ENCODE peak calls at places on chromosomes 4 and X, in five cellular contexts. D, R, G, I and O are unnamed samples.

GRCh38 chrX:150868625-150869024 is 29.8 kb downstream of the CD99L2 start:
- DNase-seq in D (no peak), R (no peak), G (no peak), I (no peak), O (no peak)

GRCh38 chr4:682490-683172 is 6.3 kb downstream of the SLC49A3 start:
- DNase-seq in D (peak; percentile 19), R (no peak), G (no peak), I (no peak), O (no peak)

GRCh38 chr4:133151681-133152329 is 2.7 kb downstream of the PCDH10 start:
- DNase-seq in D (no peak), R (no peak), G (peak; percentile 3), I (no peak), O (no peak)

GRCh38 chr4:1048781-1049590 is 37.6 kb downstream of the FGFRL1 start:
- DNase-seq in D (peak; percentile 39), R (peak; percentile 6), G (no peak), I (no peak), O (no peak)

GRCh38 chr4:101599620-101600019 is 190.9 kb upstream of the BANK1 start:
- DNase-seq in D (no peak), R (no peak), G (no peak), I (no peak), O (no peak)

GRCh38 chrX:136768469-136769084 is 12.2 kb downstream of the ARHGEF6 start:
- DNase-seq in D (peak; percentile 76), R (no peak), G (no peak), I (no peak), O (no peak)

GRCh38 chr4:165394275-165394674 is 15.5 kb downstream of the CPE start:
- DNase-seq in D (no peak), R (no peak), G (no peak), I (no peak), O (no peak)

GRCh38 chr4:41120297-41121217 is 93.8 kb downstream of the APBB2 start:
- DNase-seq in D (no peak), R (no peak), G (no peak), I (no peak), O (no peak)

GRCh38 chrX:69179380-69179911 is 14.2 kb upstream of the PJA1 start:
- DNase-seq in D (no peak), R (no peak), G (no peak), I (no peak), O (peak; percentile 60)

GRCh38 chrX:41734530-41734929 is 10.5 kb downstream of the GPR82 start:
- DNase-seq in D (no peak), R (no peak), G (peak; percentile 30), I (peak; percentile 7), O (peak; percentile 40)

GRCh38 chrX:96776966-96777365 is 92.3 kb downstream of the DIAPH2 start:
- DNase-seq in D (no peak), R (no peak), G (no peak), I (no peak), O (no peak)

GRCh38 chr4:48360285-48360965 is 19.1 kb downstream of the SLAIN2 start:
- DNase-seq in D (no peak), R (no peak), G (no peak), I (no peak), O (peak; percentile 23)

GRCh38 chr4:37627263-37627662 is 58.9 kb downstream of the RELL1 start:
- DNase-seq in D (no peak), R (no peak), G (no peak), I (no peak), O (no peak)

GRCh38 chrX:15451913-15452312 is 41.2 kb downstream of the PIR start:
- DNase-seq in D (no peak), R (no peak), G (no peak), I (no peak), O (no peak)

GRCh38 chr4:68451246-68452211 is 4.3 kb downstream of the TMPRSS11E start:
- DNase-seq in D (no peak), R (no peak), G (no peak), I (no peak), O (peak; percentile 8)

GRCh38 chr4:1065732-1066131 is 47.6 kb downstream of the RNF212 start:
- DNase-seq in D (no peak), R (no peak), G (no peak), I (no peak), O (no peak)

GRCh38 chrX:69069086-69069445 is 96.2 kb downstream of the PJA1 start:
- DNase-seq in D (no peak), R (no peak), G (no peak), I (no peak), O (no peak)

GRCh38 chr4:112516401-112517066 is 554 bp upstream of the NEUROG2 start:
- DNase-seq in D (no peak), R (no peak), G (no peak), I (no peak), O (peak; percentile 76)

GRCh38 chrX:119230850-119231249 is 5.2 kb upstream of the PGRMC1 start:
- DNase-seq in D (no peak), R (no peak), G (no peak), I (no peak), O (no peak)

GRCh38 chr4:152398060-152398459 is 137.8 kb downstream of the FBXW7 start:
- DNase-seq in D (no peak), R (no peak), G (peak; percentile 7), I (no peak), O (no peak)

GRCh38 chr4:157664726-157665125 is 444.2 kb downstream of the GRIA2 start:
- DNase-seq in D (no peak), R (no peak), G (no peak), I (no peak), O (no peak)

GRCh38 chrX:49251325-49251724 is 13.2 kb downstream of the FOXP3 start:
- DNase-seq in D (no peak), R (no peak), G (no peak), I (no peak), O (no peak)

GRCh38 chr4:47668810-47669408 is 169.0 kb downstream of the CORIN start:
- DNase-seq in D (no peak), R (no peak), G (peak; percentile 44), I (peak; percentile 5), O (peak; percentile 25)

GRCh38 chrX:48505481-48505880 is 3.3 kb upstream of the PORCN start:
- DNase-seq in D (no peak), R (no peak), G (no peak), I (no peak), O (no peak)

GRCh38 chr4:153488719-153489384 is 22.7 kb downstream of the TMEM131L start:
- DNase-seq in D (no peak), R (no peak), G (no peak), I (peak; percentile 20), O (no peak)

GRCh38 chr4:101667348-101667747 is 123.2 kb upstream of the BANK1 start:
- DNase-seq in D (no peak), R (no peak), G (no peak), I (no peak), O (no peak)

GRCh38 chr4:5366009-5366386 is 314.7 kb downstream of the STK32B start:
- DNase-seq in D (no peak), R (no peak), G (no peak), I (no peak), O (no peak)

GRCh38 chr4:148642907-148643306 is 200.7 kb upstream of the NR3C2 start:
- DNase-seq in D (no peak), R (no peak), G (no peak), I (no peak), O (no peak)

GRCh38 chr4:23903859-23904438 is 14.1 kb upstream of the PPARGC1A start:
- DNase-seq in D (no peak), R (no peak), G (no peak), I (no peak), O (no peak)

GRCh38 chrX:117610806-117611205 is 505.8 kb downstream of the KLHL13 start:
- DNase-seq in D (no peak), R (no peak), G (no peak), I (no peak), O (no peak)

GRCh38 chr4:108804648-108805273 is 41.9 kb upstream of the ETNPPL start:
- DNase-seq in D (no peak), R (no peak), G (no peak), I (no peak), O (no peak)

GRCh38 chr4:8315343-8316250 is 46.0 kb downstream of the HTRA3 start:
- DNase-seq in D (no peak), R (no peak), G (peak; percentile 64), I (no peak), O (no peak)

GRCh38 chr4:951594-952468 is 19.6 kb downstream of the TMEM175 start:
- DNase-seq in D (no peak), R (no peak), G (no peak), I (no peak), O (no peak)

GRCh38 chr4:8648296-8648695 is 55.7 kb downstream of the CPZ start:
- DNase-seq in D (no peak), R (no peak), G (no peak), I (no peak), O (no peak)

GRCh38 chrX:38898261-38898660 is 97.0 kb downstream of the MID1IP1 start:
- DNase-seq in D (no peak), R (no peak), G (no peak), I (no peak), O (no peak)

GRCh38 chr4:146916479-146917076 is 29.1 kb downstream of the TTC29 start:
- DNase-seq in D (no peak), R (no peak), G (peak; percentile 13), I (peak; percentile 13), O (peak; percentile 33)

GRCh38 chr4:142480244-142480643 is 365.9 kb downstream of the INPP4B start:
- DNase-seq in D (no peak), R (no peak), G (peak; percentile 33), I (no peak), O (no peak)

DNA sequence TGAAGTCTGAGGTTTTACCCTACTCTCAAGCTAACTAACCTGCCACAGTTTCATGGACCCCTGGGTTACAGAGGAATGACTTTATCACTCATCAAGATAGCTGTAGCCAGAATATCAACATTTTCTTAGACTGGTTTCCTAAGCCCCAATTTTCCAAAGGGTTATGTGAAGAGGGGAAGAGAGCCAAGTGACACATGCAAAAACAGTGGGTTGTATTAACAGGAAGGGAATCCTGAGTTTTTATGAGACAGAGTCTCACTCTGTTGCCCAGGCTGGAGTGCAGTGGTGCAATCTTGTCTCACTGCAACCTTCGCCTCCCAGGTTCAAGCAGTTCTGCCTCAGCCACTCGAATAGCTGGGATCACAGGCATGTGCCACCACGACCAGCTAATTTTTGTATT is 5.4 kb downstream of the AFF1 start:
- DNase-seq in D (no peak), R (no peak), G (no peak), I (no peak), O (no peak)
- H3K4me1 ChIP-seq in D (peaks cover 68% of the 10 kb centered on the region), R (peaks cover 22% of the 10 kb centered on the region), G (peaks cover 56% of the 10 kb centered on the region), I (peaks cover 57% of the 10 kb centered on the region), O (peaks cover 23% of the 10 kb centered on the region)

DNA sequence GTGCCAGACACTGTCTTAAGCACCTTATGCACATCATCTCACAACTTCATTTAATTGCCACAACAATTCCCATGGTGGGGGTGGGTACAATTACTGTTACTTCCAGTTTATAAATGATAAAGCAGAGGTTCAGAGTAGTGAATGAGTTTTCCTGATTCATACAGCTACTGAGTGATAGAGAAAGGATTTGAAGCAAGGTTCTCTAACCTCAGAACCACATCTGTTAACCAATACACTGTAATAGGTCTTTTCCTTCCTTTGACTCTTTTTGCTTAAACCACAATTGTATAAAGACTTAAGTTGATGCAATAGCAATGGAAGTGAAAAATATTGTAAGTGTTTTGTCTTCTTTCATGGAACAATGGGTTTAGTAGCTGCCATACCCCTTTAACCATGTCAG is 43.5 kb upstream of the PAK3 start:
- DNase-seq in D (no peak), R (no peak), G (no peak), I (no peak), O (no peak)
- H3K4me3 ChIP-seq in D (no peak overlapping the region), R (no peak overlapping the region), G (no peak overlapping the region), I (no peak overlapping the region), O (no peak overlapping the region)

GRCh38 chr4:185689407-185689806 is 122.6 kb downstream of the SORBS2 start:
- DNase-seq in D (no peak), R (no peak), G (no peak), I (no peak), O (no peak)
- H3K4me1 ChIP-seq in D (no peaks in the 10 kb centered on the region), R (no peaks in the 10 kb centered on the region), G (no peaks in the 10 kb centered on the region), I (no peaks in the 10 kb centered on the region), O (peaks cover 10% of the 10 kb centered on the region)

GRCh38 chrX:53321943-53322497 is 40.6 kb upstream of the IQSEC2 start:
- DNase-seq in D (no peak), R (no peak), G (no peak), I (no peak), O (no peak)
- H3K4me3 ChIP-seq in D (no peak overlapping the region), R (no peak overlapping the region), G (no peak overlapping the region), I (no peak overlapping the region), O (no peak overlapping the region)